ENCODE peak calls at places on chromosomes 16 and 17, in four cellular contexts. One of them, this sample, is unnamed.

GRCh38 chr17:48539177-48539576 is 5.7 kb downstream of the HOXB2 start:
- DNase-seq in AG04449: peak
- DNase-seq in WTC11: no peak
- DNase-seq in GM23248: peak
- DNase-seq in this sample: peak

GRCh38 chr17:74875155-74875969 is 2.6 kb upstream of the FDXR start:
- DNase-seq in AG04449: no peak
- DNase-seq in WTC11: no peak
- DNase-seq in GM23248: no peak
- DNase-seq in this sample: no peak

GRCh38 chr16:72976047-72976746 is 71.7 kb downstream of the ZFHX3 start:
- DNase-seq in AG04449: no peak
- DNase-seq in WTC11: no peak
- DNase-seq in GM23248: no peak
- DNase-seq in this sample: no peak

GRCh38 chr17:79082311-79083190 is 7.9 kb downstream of the ENGASE start:
- DNase-seq in AG04449: no peak
- DNase-seq in WTC11: peak
- DNase-seq in GM23248: peak
- DNase-seq in this sample: no peak

GRCh38 chr16:87580855-87581261 is 21.4 kb upstream of the JPH3 start:
- DNase-seq in AG04449: no peak
- DNase-seq in WTC11: no peak
- DNase-seq in GM23248: peak
- DNase-seq in this sample: peak

GRCh38 chr16:56985288-56985961 is 3.9 kb upstream of the NLRC5 start:
- DNase-seq in AG04449: peak
- DNase-seq in WTC11: no peak
- DNase-seq in GM23248: peak
- DNase-seq in this sample: peak

GRCh38 chr16:2804728-2805127 is 6.5 kb downstream of the PRSS41 start:
- DNase-seq in AG04449: no peak
- DNase-seq in WTC11: no peak
- DNase-seq in GM23248: no peak
- DNase-seq in this sample: no peak

GRCh38 chr16:565420-566330 is 1.1 kb upstream of the NHLRC4 start:
- DNase-seq in AG04449: no peak
- DNase-seq in WTC11: no peak
- DNase-seq in GM23248: no peak
- DNase-seq in this sample: no peak

GRCh38 chr17:29131814-29132682 is 48.1 kb downstream of the MYO18A start:
- DNase-seq in AG04449: no peak
- DNase-seq in WTC11: no peak
- DNase-seq in GM23248: peak
- DNase-seq in this sample: peak

GRCh38 chr17:74713199-74713755 is 554 bp upstream of the CD300LF start:
- DNase-seq in AG04449: no peak
- DNase-seq in WTC11: no peak
- DNase-seq in GM23248: no peak
- DNase-seq in this sample: no peak

GRCh38 chr16:10646228-10646580 is 48.5 kb downstream of the TEKT5 start:
- DNase-seq in AG04449: no peak
- DNase-seq in WTC11: no peak
- DNase-seq in GM23248: no peak
- DNase-seq in this sample: no peak

GRCh38 chr16:88754912-88755744 is 29.9 kb downstream of the PIEZO1 start:
- DNase-seq in AG04449: peak
- DNase-seq in WTC11: peak
- DNase-seq in GM23248: peak
- DNase-seq in this sample: no peak

GRCh38 chr16:81866820-81867440 is 87.8 kb downstream of the PLCG2 start:
- DNase-seq in AG04449: no peak
- DNase-seq in WTC11: no peak
- DNase-seq in GM23248: no peak
- DNase-seq in this sample: no peak

GRCh38 chr17:12282056-12282455 is 261.4 kb downstream of the MAP2K4 start:
- DNase-seq in AG04449: peak
- DNase-seq in WTC11: no peak
- DNase-seq in GM23248: peak
- DNase-seq in this sample: peak

GRCh38 chr17:47618416-47618815 is 31.3 kb upstream of the KPNB1 start:
- DNase-seq in AG04449: no peak
- DNase-seq in WTC11: no peak
- DNase-seq in GM23248: peak
- DNase-seq in this sample: no peak

GRCh38 chr16:24755201-24755874 is 25.9 kb downstream of the TNRC6A start:
- DNase-seq in AG04449: no peak
- DNase-seq in WTC11: no peak
- DNase-seq in GM23248: no peak
- DNase-seq in this sample: no peak

GRCh38 chr16:66751992-66752322 is 548 bp upstream of the DYNC1LI2 start:
- DNase-seq in AG04449: no peak
- DNase-seq in WTC11: no peak
- DNase-seq in GM23248: no peak
- DNase-seq in this sample: no peak

GRCh38 chr16:1379863-1380174 is 28.1 kb downstream of the GNPTG start:
- DNase-seq in AG04449: no peak
- DNase-seq in WTC11: peak
- DNase-seq in GM23248: no peak
- DNase-seq in this sample: no peak

GRCh38 chr17:43784068-43784467 is 3.8 kb downstream of the CFAP97D1 start:
- DNase-seq in AG04449: no peak
- DNase-seq in WTC11: no peak
- DNase-seq in GM23248: peak
- DNase-seq in this sample: no peak

GRCh38 chr16:5951486-5951885 is 853.9 kb upstream of the EEF2KMT start:
- DNase-seq in AG04449: no peak
- DNase-seq in WTC11: no peak
- DNase-seq in GM23248: no peak
- DNase-seq in this sample: no peak

GRCh38 chr17:80388601-80389000 is 26.4 kb upstream of the ENDOV start:
- DNase-seq in AG04449: no peak
- DNase-seq in WTC11: no peak
- DNase-seq in GM23248: no peak
- DNase-seq in this sample: no peak

GRCh38 chr17:1649844-1650409 is at the start of gene RILP:
- DNase-seq in AG04449: no peak
- DNase-seq in WTC11: peak
- DNase-seq in GM23248: peak
- DNase-seq in this sample: no peak

GRCh38 chr17:72273301-72274056 is 152.7 kb downstream of the SOX9 start:
- DNase-seq in AG04449: no peak
- DNase-seq in WTC11: no peak
- DNase-seq in GM23248: no peak
- DNase-seq in this sample: no peak

GRCh38 chr16:80997139-80997798 is 9.4 kb downstream of the CMC2 start:
- DNase-seq in AG04449: no peak
- DNase-seq in WTC11: no peak
- DNase-seq in GM23248: peak
- DNase-seq in this sample: no peak

GRCh38 chr17:58520843-58521430 is 6.5 kb upstream of the MTMR4 start:
- DNase-seq in AG04449: no peak
- DNase-seq in WTC11: peak
- DNase-seq in GM23248: peak
- DNase-seq in this sample: no peak

GRCh38 chr17:14091367-14091766 is 22.1 kb downstream of the COX10 start:
- DNase-seq in AG04449: peak
- DNase-seq in WTC11: no peak
- DNase-seq in GM23248: peak
- DNase-seq in this sample: no peak

GRCh38 chr17:62139141-62139540 is 74.1 kb upstream of the MED13 start:
- DNase-seq in AG04449: no peak
- DNase-seq in WTC11: no peak
- DNase-seq in GM23248: no peak
- DNase-seq in this sample: no peak

GRCh38 chr17:7263071-7263800 is 958 bp upstream of the CLDN7 start:
- DNase-seq in AG04449: no peak
- DNase-seq in WTC11: peak
- DNase-seq in GM23248: no peak
- DNase-seq in this sample: no peak

GRCh38 chr17:40122466-40122943 is 734 bp downstream of the MSL1 start:
- DNase-seq in AG04449: no peak
- DNase-seq in WTC11: peak
- DNase-seq in GM23248: peak
- DNase-seq in this sample: no peak

GRCh38 chr16:8712589-8713361 is 38.4 kb downstream of the ABAT start:
- DNase-seq in AG04449: no peak
- DNase-seq in WTC11: peak
- DNase-seq in GM23248: no peak
- DNase-seq in this sample: no peak

GRCh38 chr16:4944333-4945281 is 7.7 kb upstream of the PPL start:
- DNase-seq in AG04449: peak
- DNase-seq in WTC11: peak
- DNase-seq in GM23248: peak
- DNase-seq in this sample: peak

GRCh38 chr17:39364236-39365025 is 37.0 kb downstream of the FBXL20 start:
- DNase-seq in AG04449: no peak
- DNase-seq in WTC11: no peak
- DNase-seq in GM23248: peak
- DNase-seq in this sample: no peak

GRCh38 chr16:57618306-57619132 is 9.9 kb upstream of the ADGRG1 start:
- DNase-seq in AG04449: no peak
- DNase-seq in WTC11: peak
- DNase-seq in GM23248: peak
- DNase-seq in this sample: no peak

GRCh38 chr16:16139806-16140205 is 83.5 kb downstream of the ABCC6 start:
- DNase-seq in AG04449: no peak
- DNase-seq in WTC11: no peak
- DNase-seq in GM23248: no peak
- DNase-seq in this sample: no peak

This sample was measured in skeletal muscle cell.